ENCODE peak calls at places on chromosomes 11 and 22, in ten cellular contexts. One of them, this sample, is unnamed.

GRCh38 chr11:71265559-71266092 is 13.2 kb upstream of the SHANK2 start:
- DNase-seq in uterus: no peak
- DNase-seq in AG04450: no peak
- DNase-seq in foreskin fibroblast: no peak
- DNase-seq in Peyer's patch: no peak
- DNase-seq in retinal pigment epithelial cell: no peak
- DNase-seq in pancreas: no peak
- DNase-seq in epithelial cell of esophagus: no peak
- DNase-seq in fibroblast of mammary gland: no peak
- DNase-seq in AG10803: no peak
- DNase-seq in this sample: no peak

GRCh38 chr22:44758354-44758969 is 6.1 kb downstream of the ARHGAP8 start:
- DNase-seq in Peyer's patch: no peak
- DNase-seq in AG04450: no peak
- DNase-seq in retinal pigment epithelial cell: no peak
- DNase-seq in epithelial cell of esophagus: peak
- DNase-seq in foreskin fibroblast: no peak
- DNase-seq in pancreas: no peak
- DNase-seq in uterus: no peak
- DNase-seq in fibroblast of mammary gland: peak
- DNase-seq in AG10803: peak
- DNase-seq in this sample: no peak

GRCh38 chr11:19444231-19444630 is 203.5 kb upstream of the E2F8 start:
- DNase-seq in fibroblast of mammary gland: peak
- DNase-seq in uterus: no peak
- DNase-seq in retinal pigment epithelial cell: no peak
- DNase-seq in Peyer's patch: no peak
- DNase-seq in pancreas: no peak
- DNase-seq in foreskin fibroblast: peak
- DNase-seq in AG04450: no peak
- DNase-seq in epithelial cell of esophagus: no peak
- DNase-seq in AG10803: peak
- DNase-seq in this sample: no peak

GRCh38 chr11:99522467-99523173 is 501.9 kb downstream of the CNTN5 start:
- DNase-seq in AG10803: no peak
- DNase-seq in uterus: no peak
- DNase-seq in pancreas: no peak
- DNase-seq in foreskin fibroblast: no peak
- DNase-seq in AG04450: no peak
- DNase-seq in retinal pigment epithelial cell: no peak
- DNase-seq in fibroblast of mammary gland: peak
- DNase-seq in epithelial cell of esophagus: no peak
- DNase-seq in Peyer's patch: no peak
- DNase-seq in this sample: no peak

GRCh38 chr11:110463153-110463552 is 33.4 kb downstream of the FDX1 start:
- DNase-seq in AG04450: peak
- DNase-seq in AG10803: peak
- DNase-seq in uterus: peak
- DNase-seq in Peyer's patch: no peak
- DNase-seq in retinal pigment epithelial cell: no peak
- DNase-seq in foreskin fibroblast: peak
- DNase-seq in epithelial cell of esophagus: peak
- DNase-seq in fibroblast of mammary gland: peak
- DNase-seq in pancreas: no peak
- DNase-seq in this sample: no peak

GRCh38 chr11:129440028-129440630 is 64.5 kb downstream of the BARX2 start:
- DNase-seq in pancreas: peak
- DNase-seq in AG10803: no peak
- DNase-seq in foreskin fibroblast: no peak
- DNase-seq in Peyer's patch: no peak
- DNase-seq in AG04450: no peak
- DNase-seq in fibroblast of mammary gland: no peak
- DNase-seq in epithelial cell of esophagus: peak
- DNase-seq in uterus: no peak
- DNase-seq in retinal pigment epithelial cell: peak
- DNase-seq in this sample: no peak

GRCh38 chr11:108498816-108499408 is 728 bp upstream of the POGLUT3 start:
- DNase-seq in retinal pigment epithelial cell: no peak
- DNase-seq in fibroblast of mammary gland: no peak
- DNase-seq in foreskin fibroblast: no peak
- DNase-seq in AG04450: no peak
- DNase-seq in uterus: peak
- DNase-seq in Peyer's patch: no peak
- DNase-seq in epithelial cell of esophagus: no peak
- DNase-seq in pancreas: no peak
- DNase-seq in AG10803: no peak
- DNase-seq in this sample: no peak

GRCh38 chr22:46758867-46759290 is 3.6 kb upstream of the TBC1D22A start:
- DNase-seq in retinal pigment epithelial cell: peak
- DNase-seq in epithelial cell of esophagus: peak
- DNase-seq in pancreas: no peak
- DNase-seq in AG10803: peak
- DNase-seq in fibroblast of mammary gland: peak
- DNase-seq in AG04450: peak
- DNase-seq in foreskin fibroblast: peak
- DNase-seq in Peyer's patch: peak
- DNase-seq in uterus: no peak
- DNase-seq in this sample: no peak

GRCh38 chr22:21791635-21792625 is 56.3 kb upstream of the YPEL1 start:
- DNase-seq in retinal pigment epithelial cell: no peak
- DNase-seq in uterus: no peak
- DNase-seq in fibroblast of mammary gland: peak
- DNase-seq in AG10803: no peak
- DNase-seq in pancreas: no peak
- DNase-seq in Peyer's patch: no peak
- DNase-seq in AG04450: no peak
- DNase-seq in foreskin fibroblast: no peak
- DNase-seq in epithelial cell of esophagus: peak
- DNase-seq in this sample: no peak

GRCh38 chr11:21785351-21785750 is 407.5 kb upstream of the ANO5 start:
- DNase-seq in retinal pigment epithelial cell: no peak
- DNase-seq in epithelial cell of esophagus: no peak
- DNase-seq in foreskin fibroblast: no peak
- DNase-seq in pancreas: no peak
- DNase-seq in Peyer's patch: no peak
- DNase-seq in AG10803: no peak
- DNase-seq in fibroblast of mammary gland: no peak
- DNase-seq in AG04450: no peak
- DNase-seq in uterus: no peak
- DNase-seq in this sample: no peak

GRCh38 chr11:9852465-9852864 is 188.6 kb downstream of the SWAP70 start:
- DNase-seq in AG10803: no peak
- DNase-seq in uterus: no peak
- DNase-seq in retinal pigment epithelial cell: no peak
- DNase-seq in foreskin fibroblast: no peak
- DNase-seq in AG04450: no peak
- DNase-seq in epithelial cell of esophagus: no peak
- DNase-seq in Peyer's patch: no peak
- DNase-seq in pancreas: no peak
- DNase-seq in fibroblast of mammary gland: no peak
- DNase-seq in this sample: no peak

GRCh38 chr22:24157783-24158170 is 23.5 kb upstream of the SUSD2 start:
- DNase-seq in pancreas: no peak
- DNase-seq in uterus: no peak
- DNase-seq in epithelial cell of esophagus: no peak
- DNase-seq in foreskin fibroblast: no peak
- DNase-seq in retinal pigment epithelial cell: no peak
- DNase-seq in AG10803: no peak
- DNase-seq in AG04450: no peak
- DNase-seq in Peyer's patch: peak
- DNase-seq in fibroblast of mammary gland: peak
- DNase-seq in this sample: no peak
- TF ChIP-seq CTCF in pancreas: no peak
- TF ChIP-seq CTCF in uterus: peak
- TF ChIP-seq CTCF in epithelial cell of esophagus: no peak
- TF ChIP-seq CTCF in foreskin fibroblast: no peak
- TF ChIP-seq CTCF in retinal pigment epithelial cell: no peak
- TF ChIP-seq CTCF in AG10803: peak
- TF ChIP-seq CTCF in AG04450: peak
- TF ChIP-seq CTCF in Peyer's patch: no peak
- TF ChIP-seq CTCF in fibroblast of mammary gland: no peak
- TF ChIP-seq CTCF in this sample: no peak

GRCh38 chr11:104531075-104531474 is 367.1 kb upstream of the PDGFD start:
- DNase-seq in uterus: no peak
- DNase-seq in Peyer's patch: no peak
- DNase-seq in epithelial cell of esophagus: peak
- DNase-seq in AG04450: no peak
- DNase-seq in AG10803: no peak
- DNase-seq in retinal pigment epithelial cell: no peak
- DNase-seq in pancreas: no peak
- DNase-seq in fibroblast of mammary gland: peak
- DNase-seq in foreskin fibroblast: no peak
- DNase-seq in this sample: no peak
- TF ChIP-seq CTCF in uterus: no peak
- TF ChIP-seq CTCF in Peyer's patch: peak
- TF ChIP-seq CTCF in epithelial cell of esophagus: peak
- TF ChIP-seq CTCF in AG04450: peak
- TF ChIP-seq CTCF in AG10803: no peak
- TF ChIP-seq CTCF in retinal pigment epithelial cell: peak
- TF ChIP-seq CTCF in pancreas: no peak
- TF ChIP-seq CTCF in fibroblast of mammary gland: peak
- TF ChIP-seq CTCF in foreskin fibroblast: no peak
- TF ChIP-seq CTCF in this sample: no peak

GRCh38 chr11:13956988-13957387 is 5.5 kb upstream of the SPON1 start:
- DNase-seq in epithelial cell of esophagus: no peak
- DNase-seq in AG04450: no peak
- DNase-seq in foreskin fibroblast: no peak
- DNase-seq in uterus: no peak
- DNase-seq in fibroblast of mammary gland: no peak
- DNase-seq in AG10803: no peak
- DNase-seq in Peyer's patch: no peak
- DNase-seq in pancreas: no peak
- DNase-seq in retinal pigment epithelial cell: no peak
- DNase-seq in this sample: no peak

GRCh38 chr11:13955971-13956421 is 6.5 kb upstream of the SPON1 start:
- DNase-seq in uterus: peak
- DNase-seq in Peyer's patch: peak
- DNase-seq in AG04450: peak
- DNase-seq in pancreas: peak
- DNase-seq in AG10803: peak
- DNase-seq in fibroblast of mammary gland: peak
- DNase-seq in retinal pigment epithelial cell: no peak
- DNase-seq in foreskin fibroblast: peak
- DNase-seq in epithelial cell of esophagus: peak
- DNase-seq in this sample: no peak

GRCh38 chr11:13949876-13950275 is 12.6 kb upstream of the SPON1 start:
- DNase-seq in pancreas: no peak
- DNase-seq in AG04450: no peak
- DNase-seq in Peyer's patch: no peak
- DNase-seq in uterus: no peak
- DNase-seq in epithelial cell of esophagus: no peak
- DNase-seq in retinal pigment epithelial cell: no peak
- DNase-seq in foreskin fibroblast: no peak
- DNase-seq in AG10803: no peak
- DNase-seq in fibroblast of mammary gland: no peak
- DNase-seq in this sample: no peak

GRCh38 chr11:13954591-13954990 is 7.9 kb upstream of the SPON1 start:
- DNase-seq in pancreas: no peak
- DNase-seq in fibroblast of mammary gland: no peak
- DNase-seq in AG10803: no peak
- DNase-seq in Peyer's patch: no peak
- DNase-seq in epithelial cell of esophagus: no peak
- DNase-seq in retinal pigment epithelial cell: no peak
- DNase-seq in foreskin fibroblast: no peak
- DNase-seq in uterus: no peak
- DNase-seq in AG04450: no peak
- DNase-seq in this sample: no peak

DNA sequence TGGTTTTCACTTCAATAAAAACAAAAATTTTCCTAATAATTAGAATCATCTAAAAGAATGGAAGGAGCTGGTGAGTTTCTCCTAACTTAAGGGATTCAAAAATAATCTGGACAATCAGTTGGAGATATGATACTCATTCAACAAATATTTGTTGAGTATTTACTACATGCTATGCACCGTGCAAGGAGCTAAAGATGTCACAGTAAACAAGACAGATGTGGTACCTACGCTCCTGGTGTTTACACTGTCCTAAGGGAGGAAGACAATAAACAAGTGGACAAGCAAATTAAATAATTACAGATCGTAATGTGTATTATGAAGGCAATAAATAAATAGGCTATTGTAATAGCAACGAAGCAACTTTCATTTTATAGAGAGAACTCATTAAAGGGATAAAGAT is 9.9 kb upstream of the SPON1 start:
- DNase-seq in pancreas: no peak
- DNase-seq in foreskin fibroblast: no peak
- DNase-seq in fibroblast of mammary gland: no peak
- DNase-seq in retinal pigment epithelial cell: no peak
- DNase-seq in Peyer's patch: no peak
- DNase-seq in epithelial cell of esophagus: no peak
- DNase-seq in AG04450: no peak
- DNase-seq in AG10803: no peak
- DNase-seq in uterus: no peak
- DNase-seq in this sample: no peak
- TF ChIP-seq CTCF in pancreas: no peak
- TF ChIP-seq CTCF in foreskin fibroblast: no peak
- TF ChIP-seq CTCF in fibroblast of mammary gland: no peak
- TF ChIP-seq CTCF in retinal pigment epithelial cell: no peak
- TF ChIP-seq CTCF in Peyer's patch: no peak
- TF ChIP-seq CTCF in epithelial cell of esophagus: no peak
- TF ChIP-seq CTCF in AG04450: no peak
- TF ChIP-seq CTCF in AG10803: no peak
- TF ChIP-seq CTCF in uterus: no peak
- TF ChIP-seq CTCF in this sample: no peak

GRCh38 chr11:119626197-119626909 is 102.6 kb downstream of the NECTIN1 start:
- DNase-seq in uterus: no peak
- DNase-seq in AG04450: no peak
- DNase-seq in retinal pigment epithelial cell: no peak
- DNase-seq in epithelial cell of esophagus: no peak
- DNase-seq in foreskin fibroblast: no peak
- DNase-seq in pancreas: no peak
- DNase-seq in fibroblast of mammary gland: no peak
- DNase-seq in AG10803: no peak
- DNase-seq in Peyer's patch: no peak
- DNase-seq in this sample: no peak

GRCh38 chr11:119622454-119623143 is 106.4 kb downstream of the NECTIN1 start:
- DNase-seq in AG04450: no peak
- DNase-seq in uterus: no peak
- DNase-seq in Peyer's patch: no peak
- DNase-seq in epithelial cell of esophagus: no peak
- DNase-seq in AG10803: no peak
- DNase-seq in fibroblast of mammary gland: no peak
- DNase-seq in retinal pigment epithelial cell: no peak
- DNase-seq in foreskin fibroblast: no peak
- DNase-seq in pancreas: no peak
- DNase-seq in this sample: no peak

GRCh38 chr11:119625206-119625988 is 103.6 kb downstream of the NECTIN1 start:
- DNase-seq in retinal pigment epithelial cell: no peak
- DNase-seq in AG04450: no peak
- DNase-seq in uterus: no peak
- DNase-seq in epithelial cell of esophagus: no peak
- DNase-seq in Peyer's patch: no peak
- DNase-seq in pancreas: no peak
- DNase-seq in AG10803: peak
- DNase-seq in fibroblast of mammary gland: peak
- DNase-seq in foreskin fibroblast: no peak
- DNase-seq in this sample: no peak

GRCh38 chr11:119623682-119624081 is 105.3 kb downstream of the NECTIN1 start:
- DNase-seq in foreskin fibroblast: no peak
- DNase-seq in fibroblast of mammary gland: no peak
- DNase-seq in retinal pigment epithelial cell: no peak
- DNase-seq in uterus: no peak
- DNase-seq in epithelial cell of esophagus: no peak
- DNase-seq in AG10803: no peak
- DNase-seq in AG04450: no peak
- DNase-seq in Peyer's patch: no peak
- DNase-seq in pancreas: no peak
- DNase-seq in this sample: no peak

GRCh38 chr11:119624102-119624615 is 104.8 kb downstream of the NECTIN1 start:
- DNase-seq in AG10803: no peak
- DNase-seq in uterus: no peak
- DNase-seq in Peyer's patch: no peak
- DNase-seq in pancreas: no peak
- DNase-seq in retinal pigment epithelial cell: no peak
- DNase-seq in epithelial cell of esophagus: no peak
- DNase-seq in AG04450: no peak
- DNase-seq in fibroblast of mammary gland: no peak
- DNase-seq in foreskin fibroblast: no peak
- DNase-seq in this sample: no peak
- TF ChIP-seq CTCF in AG10803: peak
- TF ChIP-seq CTCF in uterus: no peak
- TF ChIP-seq CTCF in Peyer's patch: no peak
- TF ChIP-seq CTCF in pancreas: peak
- TF ChIP-seq CTCF in retinal pigment epithelial cell: peak
- TF ChIP-seq CTCF in epithelial cell of esophagus: peak
- TF ChIP-seq CTCF in AG04450: peak
- TF ChIP-seq CTCF in fibroblast of mammary gland: peak
- TF ChIP-seq CTCF in foreskin fibroblast: peak
- TF ChIP-seq CTCF in this sample: peak